ENCODE peak calls at places on chromosomes 3 and 15, in nine cellular contexts. V is body of pancreas; G is glutamatergic neuron; N is OCI-LY7; O is CD4-positive, alpha-beta T cell; M is activated B cell treated with CpG ODN at 0.5 μM for 24 hours; X is dorsolateral prefrontal cortex; J is AG04450; I is right lobe of liver. P is an unnamed sample.

GRCh38 chr3:141345951-141346817 is 22.1 kb upstream of the ZBTB38 start:
- DNase-seq in J (no peak), G (no peak), X (no peak), N (no peak), V (no peak), O (no peak), M (no peak), I (no peak), P (no peak)

GRCh38 chr3:78255403-78255802 is 1215.5 kb downstream of the ROBO2 start:
- DNase-seq in X (no peak), J (peak; percentile 67), N (no peak), G (no peak), V (no peak), O (no peak), M (no peak), I (no peak), P (no peak)

GRCh38 chr3:13019243-13019701 is 54.0 kb downstream of the IQSEC1 start:
- DNase-seq in X (no peak), G (peak; percentile 80), V (no peak), N (no peak), M (no peak), O (no peak), J (peak; percentile 71), I (no peak), P (no peak)

GRCh38 chr15:37218351-37218916 is 118.1 kb upstream of the MEIS2 start:
- DNase-seq in M (no peak), J (no peak), O (no peak), V (no peak), X (no peak), G (no peak), N (no peak), I (no peak), P (no peak)

GRCh38 chr3:187942658-187943241 is 197.5 kb upstream of the BCL6 start:
- DNase-seq in I (no peak), X (no peak), V (no peak), M (no peak), O (no peak), J (no peak), G (no peak), N (peak; percentile 90), P (no peak)

GRCh38 chr3:23735062-23735461 is 70.7 kb upstream of the UBE2E1 start:
- DNase-seq in G (no peak), J (no peak), N (no peak), X (no peak), I (no peak), V (no peak), M (no peak), O (no peak), P (no peak)

GRCh38 chr3:9583792-9584191 is 30.2 kb upstream of the LHFPL4 start:
- DNase-seq in V (no peak), N (no peak), I (no peak), G (no peak), J (no peak), O (no peak), X (no peak), M (no peak), P (no peak)

GRCh38 chr3:5692446-5692845 is 504.9 kb downstream of the EDEM1 start:
- DNase-seq in M (no peak), J (no peak), V (no peak), O (no peak), X (no peak), N (no peak), G (no peak), I (no peak), P (no peak)

GRCh38 chr15:90090226-90090848 is 11.9 kb downstream of the IDH2 start:
- DNase-seq in X (no peak), M (no peak), V (no peak), N (no peak), G (no peak), O (no peak), I (peak; percentile 56), J (no peak), P (no peak)

GRCh38 chr15:90085565-90085964 is 16.7 kb downstream of the IDH2 start:
- DNase-seq in V (no peak), N (no peak), G (no peak), I (no peak), X (no peak), O (no peak), M (no peak), J (no peak), P (no peak)

GRCh38 chr15:90084876-90085423 is 17.3 kb downstream of the IDH2 start:
- DNase-seq in X (no peak), V (no peak), I (no peak), G (no peak), M (no peak), J (no peak), N (no peak), O (no peak), P (no peak)

GRCh38 chr15:90086868-90087268 is 15.4 kb downstream of the IDH2 start:
- DNase-seq in V (peak; percentile 45), J (no peak), O (peak; percentile 44), I (peak; percentile 53), X (no peak), M (peak; percentile 45), N (peak; percentile 69), G (peak; percentile 67), P (no peak)

DNA sequence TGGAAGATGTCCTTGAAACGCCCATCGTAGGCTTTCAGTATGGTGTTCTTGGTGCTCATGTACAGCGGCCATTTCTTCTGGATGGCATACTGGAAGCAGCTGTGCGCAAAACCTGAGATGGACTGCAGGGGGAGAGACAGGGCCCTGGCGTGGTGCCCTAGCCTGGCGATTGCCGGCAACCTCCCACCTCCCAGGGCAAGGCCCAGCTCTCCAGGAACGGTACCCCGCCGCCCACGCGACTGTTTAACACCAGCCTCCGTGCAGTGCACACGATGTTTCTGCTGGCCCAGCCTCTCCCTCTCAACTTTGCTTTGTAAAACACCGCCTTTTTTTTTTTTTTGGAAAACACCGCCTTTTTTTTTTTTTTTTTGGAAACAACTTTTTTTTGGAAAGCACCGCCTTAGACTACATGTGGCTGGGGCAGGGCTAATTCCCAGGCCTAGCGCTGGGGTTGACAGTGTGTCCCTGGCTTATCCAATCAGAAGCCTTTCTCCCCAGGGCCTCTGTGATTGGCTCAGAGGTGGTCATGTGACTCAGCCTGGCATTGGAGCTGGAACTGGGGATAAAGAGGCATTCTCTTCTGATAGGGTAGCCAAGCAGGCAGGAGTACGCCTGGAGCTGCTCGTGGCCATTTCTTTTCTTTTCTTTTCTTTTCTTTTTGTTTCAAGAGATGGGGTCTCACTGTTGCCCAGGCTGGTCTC is 14.7 kb downstream of the IDH2 start:
- DNase-seq in J (no peak), M (no peak), G (no peak), N (peak; percentile 41), O (no peak), X (no peak), I (peak; percentile 50), V (peak; percentile 92), P (no peak)
- TF ChIP-seq CTCF in J (peak; percentile 31), M (no peak), G (peak; percentile 5), N (no peak), O (no peak), X (no peak), I (no peak), V (no peak), P (no peak)

GRCh38 chr3:131228522-131228921 is 153.1 kb upstream of the NUDT16 start:
- DNase-seq in V (no peak), G (no peak), J (no peak), N (no peak), I (no peak), M (no peak), X (no peak), O (no peak), P (no peak)

GRCh38 chr3:131232711-131233267 is 148.8 kb upstream of the NUDT16 start:
- DNase-seq in J (no peak), O (no peak), G (no peak), N (no peak), I (no peak), M (no peak), V (no peak), X (no peak), P (no peak)

GRCh38 chr3:131233900-131234667 is 147.5 kb upstream of the NUDT16 start:
- DNase-seq in I (no peak), J (no peak), N (no peak), V (no peak), M (no peak), G (no peak), X (no peak), O (no peak), P (no peak)

DNA sequence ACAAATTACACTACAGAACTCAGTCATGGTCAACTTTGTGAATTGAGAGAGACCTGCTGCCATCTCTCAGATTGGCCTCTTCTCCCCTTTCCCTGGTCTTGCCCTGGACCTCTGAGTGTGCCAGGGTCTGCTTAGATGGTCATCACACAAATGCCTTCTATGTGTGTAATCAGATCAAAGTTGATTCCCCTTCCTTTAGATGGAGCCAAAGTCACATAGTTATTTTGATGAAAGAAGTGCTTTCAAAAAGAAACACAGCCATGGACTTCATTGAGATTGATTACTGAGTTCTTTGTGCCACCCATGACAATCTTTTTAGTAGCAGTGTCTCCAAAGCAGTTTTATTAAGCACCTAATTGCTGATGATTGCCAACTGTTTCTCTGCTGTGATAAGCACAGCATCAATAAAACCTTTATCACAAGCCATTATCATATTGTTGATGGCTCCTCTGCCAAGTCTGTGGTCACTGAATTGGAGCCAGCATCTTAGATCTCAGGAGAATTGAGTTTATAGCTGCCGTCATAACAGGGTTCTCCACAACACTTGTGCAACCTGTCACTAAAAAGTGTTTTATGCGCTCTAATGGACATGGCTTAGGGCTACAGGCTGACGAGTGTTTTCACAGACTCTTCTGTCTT is 149.7 kb upstream of the NUDT16 start:
- DNase-seq in J (no peak), G (no peak), N (no peak), V (no peak), I (no peak), M (no peak), X (no peak), O (no peak), P (no peak)
- TF ChIP-seq CTCF in J (no peak), G (no peak), N (peak; percentile 24), V (no peak), I (no peak), M (no peak), X (no peak), O (no peak), P (no peak)

GRCh38 chr15:31367021-31367729 is 40.5 kb downstream of the KLF13 start:
- DNase-seq in J (no peak), V (peak; percentile 38), I (no peak), N (no peak), X (no peak), M (no peak), G (no peak), O (no peak), P (no peak)

GRCh38 chr15:31366169-31366734 is 39.6 kb downstream of the KLF13 start:
- DNase-seq in V (peak; percentile 55), O (no peak), X (peak; percentile 68), N (no peak), G (no peak), M (no peak), J (no peak), I (no peak), P (no peak)

GRCh38 chr15:31365032-31365654 is 38.5 kb downstream of the KLF13 start:
- DNase-seq in M (no peak), V (no peak), X (no peak), G (no peak), N (no peak), O (no peak), I (no peak), J (no peak), P (no peak)

GRCh38 chr15:31364301-31365031 is 37.8 kb downstream of the KLF13 start:
- DNase-seq in X (no peak), M (no peak), I (no peak), V (no peak), O (no peak), N (peak; percentile 61), J (no peak), G (no peak), P (no peak)

GRCh38 chr15:31365655-31366127 is 39.1 kb downstream of the KLF13 start:
- DNase-seq in J (peak; percentile 26), O (peak; percentile 71), N (peak; percentile 75), I (peak; percentile 95), G (peak; percentile 79), V (peak; percentile 99), X (peak; percentile 95), M (peak; percentile 48), P (peak; percentile 35)
- TF ChIP-seq CTCF in J (peak; percentile 44), O (peak; percentile 58), N (peak; percentile 46), I (peak; percentile 35), G (no peak), V (peak; percentile 25), X (peak; percentile 56), M (no peak), P (peak; percentile 48)

DNA sequence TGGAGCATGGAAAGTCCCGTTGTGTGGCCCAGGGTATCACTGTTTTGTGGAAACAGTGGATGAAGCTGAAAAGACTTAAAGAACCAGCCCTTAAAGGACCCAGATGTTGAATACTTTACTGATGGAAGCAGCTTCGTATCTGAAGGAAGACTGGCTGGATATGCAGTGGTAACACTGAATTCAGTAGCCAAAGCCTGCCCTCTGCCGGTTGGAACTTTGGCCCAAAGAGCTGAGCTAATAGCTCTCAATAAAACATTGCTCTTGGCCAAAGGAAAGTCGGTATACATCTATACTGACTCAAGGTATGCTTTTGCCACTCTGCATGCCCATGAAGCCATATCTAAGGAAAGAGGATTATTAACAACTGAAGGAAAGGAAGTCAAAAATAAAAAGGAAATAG is 885.4 kb downstream of the PDCD6IP start:
- DNase-seq in I (peak; percentile 52), N (peak; percentile 59), G (peak; percentile 84), V (peak; percentile 56), J (no peak), X (no peak), O (no peak), M (no peak), P (peak; percentile 49)
- TF ChIP-seq CTCF in I (peak; percentile 62), N (peak; percentile 81), G (peak; percentile 58), V (peak; percentile 41), J (peak; percentile 27), X (peak; percentile 55), O (no peak), M (no peak), P (peak; percentile 77)